ENCODE peak calls at places on chromosomes 1 and 21, in seven cellular contexts. E is left ventricle myocardium superior, U is H9, T is nucleus accumbens, V is hepatic stellate cell, C is astrocyte of the cerebellum, S is ovary. N is an unnamed sample.
A peak's percentile ranks its signal among the peaks of the same experiment; 100 is the strongest.

GRCh38 chr1:19452221-19452663 is 33.1 kb downstream of the CAPZB start:
- DNase-seq in C (no peak), T (no peak), U (no peak), S (peak; percentile 49), E (peak; percentile 78), V (peak; percentile 64), N (no peak)

GRCh38 chr1:150973826-150974579 is 632 bp downstream of the CERS2 start:
- DNase-seq in U (peak; percentile 41), C (no peak), T (peak; percentile 42), V (peak; percentile 46), S (peak; percentile 45), E (peak; percentile 63), N (no peak)

GRCh38 chr1:95311006-95311405 is 77.0 kb downstream of the RWDD3 start:
- DNase-seq in V (no peak), C (no peak), U (no peak), S (no peak), E (no peak), T (no peak), N (no peak)

GRCh38 chr1:25617626-25618432 is 1.2 kb downstream of the MAN1C1 start:
- DNase-seq in C (no peak), E (peak; percentile 58), U (no peak), V (no peak), T (no peak), S (peak; percentile 38), N (no peak)

GRCh38 chr1:56189454-56189853 is 389.9 kb downstream of the PLPP3 start:
- DNase-seq in C (no peak), E (no peak), T (no peak), S (no peak), V (no peak), U (no peak), N (no peak)

GRCh38 chr1:219573158-219573557 is 39.7 kb downstream of the ZC3H11B start:
- DNase-seq in S (no peak), U (no peak), V (no peak), E (no peak), T (no peak), C (no peak), N (no peak)

GRCh38 chr21:43304621-43305335 is 122.2 kb downstream of the SIK1 start:
- DNase-seq in S (no peak), V (no peak), E (peak; percentile 26), T (no peak), C (no peak), U (no peak), N (no peak)

GRCh38 chr1:147209825-147210821 is 15.0 kb downstream of the FMO5 start:
- DNase-seq in C (no peak), T (no peak), V (no peak), S (no peak), E (no peak), U (no peak), N (no peak)

GRCh38 chr1:247548847-247549246 is at the start of gene GCSAML:
- DNase-seq in V (no peak), E (no peak), C (no peak), U (no peak), S (no peak), T (no peak), N (no peak)

GRCh38 chr1:172699111-172699510 is 40.2 kb downstream of the FASLG start:
- DNase-seq in E (no peak), S (no peak), C (peak; percentile 8), V (peak; percentile 4), T (no peak), U (no peak), N (no peak)

GRCh38 chr1:36099681-36100341 is 11.1 kb downstream of the ADPRS start:
- DNase-seq in S (peak; percentile 77), E (peak; percentile 89), T (peak; percentile 64), C (no peak), V (peak; percentile 90), U (peak; percentile 89), N (peak; percentile 45)

GRCh38 chr1:10608690-10609089 is 133.9 kb downstream of the PEX14 start:
- DNase-seq in C (no peak), E (no peak), S (no peak), V (no peak), T (no peak), U (no peak), N (no peak)

GRCh38 chr21:46117586-46118304 is 19.8 kb downstream of the COL6A2 start:
- DNase-seq in C (no peak), V (no peak), T (no peak), S (peak; percentile 21), U (peak; percentile 14), E (peak; percentile 25), N (no peak)

GRCh38 chr1:3831689-3832088 is 25.3 kb downstream of the CEP104 start:
- DNase-seq in U (no peak), V (no peak), S (no peak), E (no peak), C (no peak), T (no peak), N (no peak)

GRCh38 chr21:42113926-42114409 is 42.9 kb downstream of the UMODL1 start:
- DNase-seq in E (no peak), V (no peak), S (no peak), U (no peak), T (no peak), C (no peak), N (no peak)

GRCh38 chr1:20195464-20195780 is 9.1 kb upstream of the PLA2G2C start:
- DNase-seq in S (no peak), C (no peak), U (no peak), T (no peak), E (no peak), V (no peak), N (no peak)

GRCh38 chr1:15036101-15036500 is 117.4 kb upstream of the TMEM51 start:
- DNase-seq in V (no peak), S (no peak), E (no peak), C (no peak), U (no peak), T (no peak), N (no peak)

GRCh38 chr1:98389809-98390208 is 271.7 kb upstream of the SNX7 start:
- DNase-seq in U (no peak), V (peak; percentile 23), C (peak; percentile 18), S (no peak), T (no peak), E (no peak), N (peak; percentile 45)